ENCODE peak calls at places on chromosomes 12 and 14, in nine cellular contexts. D is GM06990, L is endodermal cell, Z is astrocyte of the spinal cord, Y is AG10803, S is heart right ventricle, C is thoracic aorta, F is neural progenitor cell, T is PC-3. B is an unnamed sample.

GRCh38 chr14:32383337-32384009 is 54.4 kb downstream of the AKAP6 start:
- DNase-seq in D (no peak), L (no peak), Z (no peak), Y (no peak), S (no peak), C (no peak), F (no peak), T (no peak), B (no peak)

GRCh38 chr12:46519407-46519806 is 146.8 kb upstream of the SLC38A2 start:
- DNase-seq in D (no peak), L (no peak), Z (no peak), Y (no peak), S (no peak), C (no peak), F (peak), T (no peak), B (no peak)

GRCh38 chr12:62210422-62210821 is 49.8 kb upstream of the USP15 start:
- DNase-seq in D (no peak), L (peak), Z (peak), Y (peak), S (no peak), C (no peak), F (peak), T (peak), B (peak)

GRCh38 chr14:103736546-103737431 is 21.2 kb downstream of the ZFYVE21 start:
- DNase-seq in D (no peak), L (no peak), Z (no peak), Y (no peak), S (no peak), C (no peak), F (no peak), T (no peak), B (no peak)

GRCh38 chr14:71574976-71575375 is 357.3 kb upstream of the RGS6 start:
- DNase-seq in D (no peak), L (no peak), Z (peak), Y (peak), S (no peak), C (no peak), F (no peak), T (peak), B (peak)

GRCh38 chr12:115507951-115508722 is 769.4 kb downstream of the MED13L start:
- DNase-seq in D (no peak), L (peak), Z (no peak), Y (no peak), S (peak), C (no peak), F (peak), T (no peak), B (no peak)

GRCh38 chr14:102891556-102891955 is 30.9 kb upstream of the AMN start:
- DNase-seq in D (no peak), L (no peak), Z (peak), Y (peak), S (no peak), C (no peak), F (no peak), T (peak), B (peak)

GRCh38 chr14:30657606-30658163 is 35.6 kb downstream of the SCFD1 start:
- DNase-seq in D (no peak), L (no peak), Z (peak), Y (peak), S (no peak), C (no peak), F (no peak), T (peak), B (no peak)

GRCh38 chr12:109597414-109597794 is 23.8 kb downstream of the MVK start:
- DNase-seq in D (no peak), L (no peak), Z (no peak), Y (no peak), S (no peak), C (no peak), F (no peak), T (no peak), B (no peak)

GRCh38 chr14:53409974-53410373 is 256.9 kb upstream of the DDHD1 start:
- DNase-seq in D (no peak), L (no peak), Z (peak), Y (peak), S (no peak), C (no peak), F (no peak), T (no peak), B (no peak)

GRCh38 chr14:94805726-94806288 is 35.9 kb upstream of the GSC start:
- DNase-seq in D (no peak), L (no peak), Z (no peak), Y (peak), S (no peak), C (no peak), F (peak), T (no peak), B (peak)

GRCh38 chr12:114335607-114336006 is 70.3 kb downstream of the TBX5 start:
- DNase-seq in D (no peak), L (peak), Z (no peak), Y (no peak), S (no peak), C (no peak), F (peak), T (no peak), B (no peak)

DNA sequence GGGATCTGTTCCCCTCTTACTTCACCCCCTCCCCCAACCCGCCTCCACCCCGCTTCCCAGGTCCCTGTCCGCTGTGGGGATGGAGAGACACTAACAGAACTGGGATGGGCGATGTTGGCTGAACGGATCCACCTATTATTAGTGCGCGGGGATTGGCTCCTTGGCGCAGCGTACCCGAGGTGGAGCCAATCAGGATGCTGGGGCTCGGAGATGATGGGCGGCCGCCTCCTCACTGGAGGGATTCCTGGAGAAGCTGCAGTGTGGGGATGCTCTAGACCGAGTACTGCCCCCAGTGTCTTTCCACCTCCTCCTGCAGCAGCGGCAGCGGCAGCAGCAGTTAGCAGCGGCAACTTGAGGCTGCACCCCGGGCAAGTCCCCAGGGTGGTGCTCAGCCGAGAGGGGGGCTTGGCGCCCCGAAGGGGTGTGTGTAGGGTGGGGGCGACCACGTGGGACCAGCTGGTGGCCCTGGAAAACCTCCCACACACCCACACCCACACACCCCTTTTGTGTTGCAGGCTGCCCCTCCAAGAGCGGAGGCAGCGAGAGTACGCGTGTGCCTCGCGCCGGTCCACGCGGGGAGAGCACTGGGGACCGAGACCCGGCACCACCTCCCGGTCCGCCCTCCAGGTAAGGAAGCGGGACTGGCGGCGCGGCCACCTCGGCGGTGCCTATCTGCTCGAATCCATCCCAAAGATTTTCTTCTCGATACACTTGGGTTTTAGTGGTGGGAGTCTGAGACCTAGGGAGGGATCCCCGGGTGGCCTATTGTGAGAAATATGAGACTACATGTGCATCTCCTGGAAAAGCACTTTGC is at the start of gene SYT1:
- DNase-seq in D (peak), L (peak), Z (peak), Y (peak), S (peak), C (no peak), F (peak), T (peak), B (no peak)
- TF ChIP-seq CTCF in D (no peak), L (peak), Z (no peak), Y (no peak), S (no peak), C (no peak), F (no peak), T (no peak), B (no peak)

DNA sequence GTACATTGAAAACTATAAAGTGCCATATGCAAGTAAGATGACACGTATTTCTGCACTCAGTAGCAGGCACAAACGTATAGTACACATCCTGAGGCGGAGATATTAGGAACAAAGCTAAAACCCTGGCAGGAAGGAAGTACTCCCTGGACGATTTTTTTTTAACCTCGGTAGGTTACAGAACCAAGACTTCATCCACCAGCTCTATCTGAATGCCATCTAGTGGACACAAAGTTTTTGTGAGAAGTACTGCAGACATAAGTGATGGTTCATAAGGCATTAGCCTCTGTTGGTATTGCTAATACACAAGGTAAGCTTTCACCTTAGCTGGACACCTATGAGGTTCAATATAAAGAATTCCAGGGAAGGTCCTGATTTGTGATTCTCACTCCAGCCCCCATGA is 83.0 kb upstream of the CCDC196 start:
- DNase-seq in D (peak), L (no peak), Z (peak), Y (peak), S (no peak), C (no peak), F (peak), T (peak), B (no peak)
- TF ChIP-seq CTCF in D (peak), L (peak), Z (peak), Y (peak), S (peak), C (peak), F (peak), T (peak), B (peak)

GRCh38 chr12:47817272-47818006 is 2.3 kb downstream of the HDAC7 start:
- DNase-seq in D (no peak), L (peak), Z (no peak), Y (no peak), S (no peak), C (no peak), F (peak), T (no peak), B (no peak)
- TF ChIP-seq CTCF in D (peak), L (peak), Z (peak), Y (peak), S (peak), C (no peak), F (peak), T (peak), B (peak)

GRCh38 chr14:70188608-70189540 is at the start of gene SLC8A3:
- DNase-seq in D (peak), L (peak), Z (peak), Y (peak), S (no peak), C (no peak), F (peak), T (no peak), B (peak)
- TF ChIP-seq CTCF in D (no peak), L (peak), Z (no peak), Y (no peak), S (no peak), C (no peak), F (no peak), T (no peak), B (no peak)

DNA sequence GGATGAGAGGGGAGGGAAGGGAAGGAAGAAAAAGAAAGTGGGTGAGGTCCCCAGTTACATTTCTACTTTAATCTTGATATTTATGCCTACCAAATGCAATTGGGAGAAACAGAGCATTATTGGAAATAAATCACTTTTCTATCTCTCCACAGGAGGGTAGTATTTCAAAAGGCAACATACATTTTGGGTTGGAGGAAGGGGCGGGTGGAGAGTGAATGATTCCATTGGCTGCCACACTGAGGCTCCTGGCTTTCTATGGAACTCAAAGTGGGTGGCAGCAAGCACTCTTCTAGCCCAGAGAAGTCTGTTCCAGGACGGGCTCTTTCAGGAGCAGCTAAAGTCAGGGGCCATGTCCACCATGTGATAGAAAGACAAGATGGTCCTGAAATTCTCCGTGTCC is 441.3 kb downstream of the DAD1 start:
- DNase-seq in D (no peak), L (no peak), Z (no peak), Y (no peak), S (no peak), C (no peak), F (no peak), T (peak), B (no peak)
- TF ChIP-seq CTCF in D (no peak), L (no peak), Z (no peak), Y (no peak), S (no peak), C (no peak), F (no peak), T (peak), B (no peak)

B was measured in AG09319.